ENCODE peak calls at places on chromosome 19, in seven cellular contexts. One of them, this sample, is unnamed.
A peak's percentile ranks its signal among the peaks of the same experiment; 100 is the strongest.

GRCh38 chr19:35498220-35498619 is 8.0 kb upstream of the KRTDAP start:
- DNase-seq in AG04449: no peak
- DNase-seq in body of pancreas: no peak
- DNase-seq in fibroblast of mammary gland: no peak
- DNase-seq in AG09319: no peak
- DNase-seq in osteoblast: no peak
- DNase-seq in colonic mucosa: no peak
- DNase-seq in this sample: no peak

GRCh38 chr19:1935484-1936208 is 5.3 kb upstream of the CSNK1G2 start:
- DNase-seq in colonic mucosa: no peak
- DNase-seq in body of pancreas: peak; percentile 44
- DNase-seq in fibroblast of mammary gland: peak; percentile 52
- DNase-seq in AG04449: no peak
- DNase-seq in AG09319: no peak
- DNase-seq in osteoblast: peak; percentile 58
- DNase-seq in this sample: no peak

GRCh38 chr19:424546-424945 is 15.6 kb upstream of the C2CD4C start:
- DNase-seq in colonic mucosa: no peak
- DNase-seq in osteoblast: no peak
- DNase-seq in AG04449: no peak
- DNase-seq in fibroblast of mammary gland: no peak
- DNase-seq in body of pancreas: no peak
- DNase-seq in AG09319: no peak
- DNase-seq in this sample: no peak

GRCh38 chr19:48757741-48758144 is 2.4 kb downstream of the FGF21 start:
- DNase-seq in AG04449: no peak
- DNase-seq in AG09319: no peak
- DNase-seq in fibroblast of mammary gland: no peak
- DNase-seq in body of pancreas: no peak
- DNase-seq in colonic mucosa: no peak
- DNase-seq in osteoblast: peak; percentile 45
- DNase-seq in this sample: no peak

GRCh38 chr19:5993516-5994406 is 15.8 kb upstream of the RANBP3 start:
- DNase-seq in AG09319: no peak
- DNase-seq in osteoblast: peak; percentile 81
- DNase-seq in AG04449: no peak
- DNase-seq in fibroblast of mammary gland: no peak
- DNase-seq in body of pancreas: no peak
- DNase-seq in colonic mucosa: no peak
- DNase-seq in this sample: no peak

GRCh38 chr19:6173190-6173589 is 37.7 kb downstream of the ACSBG2 start:
- DNase-seq in colonic mucosa: no peak
- DNase-seq in body of pancreas: peak; percentile 80
- DNase-seq in AG09319: no peak
- DNase-seq in AG04449: no peak
- DNase-seq in fibroblast of mammary gland: no peak
- DNase-seq in osteoblast: no peak
- DNase-seq in this sample: no peak

GRCh38 chr19:2511570-2511969 is 35.6 kb downstream of the GADD45B start:
- DNase-seq in body of pancreas: no peak
- DNase-seq in fibroblast of mammary gland: no peak
- DNase-seq in colonic mucosa: no peak
- DNase-seq in osteoblast: no peak
- DNase-seq in AG09319: no peak
- DNase-seq in AG04449: no peak
- DNase-seq in this sample: no peak

GRCh38 chr19:19151418-19151817 is 13.1 kb upstream of the TMEM161A start:
- DNase-seq in body of pancreas: no peak
- DNase-seq in AG04449: no peak
- DNase-seq in AG09319: no peak
- DNase-seq in fibroblast of mammary gland: no peak
- DNase-seq in colonic mucosa: no peak
- DNase-seq in osteoblast: no peak
- DNase-seq in this sample: no peak

GRCh38 chr19:21308778-21309177 is 20.4 kb downstream of the ZNF708 start:
- DNase-seq in osteoblast: no peak
- DNase-seq in AG04449: no peak
- DNase-seq in colonic mucosa: no peak
- DNase-seq in AG09319: no peak
- DNase-seq in fibroblast of mammary gland: no peak
- DNase-seq in body of pancreas: no peak
- DNase-seq in this sample: no peak

GRCh38 chr19:13037161-13037560 is 41.9 kb downstream of the NFIX start:
- DNase-seq in osteoblast: peak; percentile 95
- DNase-seq in AG04449: peak; percentile 38
- DNase-seq in fibroblast of mammary gland: peak; percentile 83
- DNase-seq in colonic mucosa: no peak
- DNase-seq in AG09319: no peak
- DNase-seq in body of pancreas: no peak
- DNase-seq in this sample: no peak

GRCh38 chr19:4742717-4743646 is 19.3 kb upstream of the DPP9 start:
- DNase-seq in fibroblast of mammary gland: no peak
- DNase-seq in colonic mucosa: no peak
- DNase-seq in osteoblast: peak; percentile 48
- DNase-seq in AG09319: no peak
- DNase-seq in body of pancreas: peak; percentile 51
- DNase-seq in AG04449: no peak
- DNase-seq in this sample: no peak

GRCh38 chr19:4713384-4713951 is 10.2 kb downstream of the DPP9 start:
- DNase-seq in AG04449: peak; percentile 33
- DNase-seq in AG09319: peak; percentile 83
- DNase-seq in body of pancreas: peak; percentile 68
- DNase-seq in fibroblast of mammary gland: peak; percentile 99
- DNase-seq in osteoblast: peak; percentile 100
- DNase-seq in colonic mucosa: peak; percentile 95
- DNase-seq in this sample: no peak

GRCh38 chr19:5193192-5193591 is 147.4 kb downstream of the PTPRS start:
- DNase-seq in body of pancreas: no peak
- DNase-seq in AG04449: no peak
- DNase-seq in fibroblast of mammary gland: no peak
- DNase-seq in AG09319: no peak
- DNase-seq in osteoblast: peak; percentile 42
- DNase-seq in colonic mucosa: no peak
- DNase-seq in this sample: peak; percentile 64

GRCh38 chr19:49331616-49332055 is 3.6 kb upstream of the CD37 start:
- DNase-seq in AG09319: no peak
- DNase-seq in fibroblast of mammary gland: peak; percentile 68
- DNase-seq in body of pancreas: peak; percentile 29
- DNase-seq in osteoblast: peak; percentile 91
- DNase-seq in AG04449: no peak
- DNase-seq in colonic mucosa: peak; percentile 60
- DNase-seq in this sample: no peak

GRCh38 chr19:33344611-33345010 is 28.9 kb upstream of the CEBPG start:
- DNase-seq in body of pancreas: no peak
- DNase-seq in AG04449: no peak
- DNase-seq in osteoblast: no peak
- DNase-seq in AG09319: no peak
- DNase-seq in fibroblast of mammary gland: no peak
- DNase-seq in colonic mucosa: no peak
- DNase-seq in this sample: no peak

GRCh38 chr19:58570770-58571574 is 2.2 kb downstream of the MZF1 start:
- DNase-seq in colonic mucosa: peak; percentile 20
- DNase-seq in AG09319: no peak
- DNase-seq in AG04449: no peak
- DNase-seq in fibroblast of mammary gland: no peak
- DNase-seq in osteoblast: peak; percentile 58
- DNase-seq in body of pancreas: peak; percentile 14
- DNase-seq in this sample: no peak

GRCh38 chr19:35790981-35791813 is 15.8 kb downstream of the ARHGAP33 start:
- DNase-seq in fibroblast of mammary gland: no peak
- DNase-seq in colonic mucosa: no peak
- DNase-seq in AG04449: no peak
- DNase-seq in body of pancreas: peak; percentile 83
- DNase-seq in AG09319: no peak
- DNase-seq in osteoblast: peak; percentile 84
- DNase-seq in this sample: no peak

GRCh38 chr19:41898235-41898634 is 15.3 kb downstream of the ARHGEF1 start:
- DNase-seq in AG09319: no peak
- DNase-seq in body of pancreas: no peak
- DNase-seq in AG04449: no peak
- DNase-seq in osteoblast: no peak
- DNase-seq in colonic mucosa: no peak
- DNase-seq in fibroblast of mammary gland: no peak
- DNase-seq in this sample: no peak
- TF ChIP-seq CTCF in AG09319: no peak
- TF ChIP-seq CTCF in body of pancreas: no peak
- TF ChIP-seq CTCF in AG04449: no peak
- TF ChIP-seq CTCF in osteoblast: no peak
- TF ChIP-seq CTCF in colonic mucosa: no peak
- TF ChIP-seq CTCF in fibroblast of mammary gland: no peak
- TF ChIP-seq CTCF in this sample: no peak

GRCh38 chr19:28705008-28705407 is 507.9 kb downstream of the UQCRFS1 start:
- DNase-seq in AG09319: peak; percentile 27
- DNase-seq in AG04449: peak; percentile 47
- DNase-seq in osteoblast: peak; percentile 87
- DNase-seq in colonic mucosa: no peak
- DNase-seq in fibroblast of mammary gland: peak; percentile 87
- DNase-seq in body of pancreas: peak; percentile 17
- DNase-seq in this sample: no peak
- TF ChIP-seq CTCF in AG09319: peak; percentile 49
- TF ChIP-seq CTCF in AG04449: peak; percentile 56
- TF ChIP-seq CTCF in osteoblast: peak; percentile 44
- TF ChIP-seq CTCF in colonic mucosa: no peak
- TF ChIP-seq CTCF in fibroblast of mammary gland: peak; percentile 59
- TF ChIP-seq CTCF in body of pancreas: peak; percentile 35
- TF ChIP-seq CTCF in this sample: peak; percentile 54

GRCh38 chr19:45785097-45785496 is 2.8 kb upstream of the DMPK start:
- DNase-seq in osteoblast: peak; percentile 54
- DNase-seq in AG09319: no peak
- DNase-seq in AG04449: no peak
- DNase-seq in colonic mucosa: no peak
- DNase-seq in body of pancreas: no peak
- DNase-seq in fibroblast of mammary gland: no peak
- DNase-seq in this sample: no peak
- TF ChIP-seq CTCF in osteoblast: no peak
- TF ChIP-seq CTCF in AG09319: no peak
- TF ChIP-seq CTCF in AG04449: no peak
- TF ChIP-seq CTCF in colonic mucosa: no peak
- TF ChIP-seq CTCF in body of pancreas: no peak
- TF ChIP-seq CTCF in fibroblast of mammary gland: no peak
- TF ChIP-seq CTCF in this sample: no peak

GRCh38 chr19:16363133-16363851 is 38.7 kb downstream of the KLF2 start:
- DNase-seq in AG09319: no peak
- DNase-seq in colonic mucosa: peak; percentile 95
- DNase-seq in fibroblast of mammary gland: no peak
- DNase-seq in body of pancreas: peak; percentile 93
- DNase-seq in osteoblast: peak; percentile 57
- DNase-seq in AG04449: no peak
- DNase-seq in this sample: no peak
- TF ChIP-seq CTCF in AG09319: no peak
- TF ChIP-seq CTCF in colonic mucosa: no peak
- TF ChIP-seq CTCF in fibroblast of mammary gland: no peak
- TF ChIP-seq CTCF in body of pancreas: no peak
- TF ChIP-seq CTCF in osteoblast: no peak
- TF ChIP-seq CTCF in AG04449: no peak
- TF ChIP-seq CTCF in this sample: no peak